ENCODE peak calls at places on chromosomes 12 and 14, in four cellular contexts. X is lower leg skin; O is activated naive CD8-positive, alpha-beta T cell treated with anti-CD3 and anti-CD28 coated beads, Interleukin-2, amount 50 U/mL, for 24 hours; T is non-pigmented ciliary epithelial cell. C is an unnamed sample.

GRCh38 chr14:104144911-104145825 is 6.8 kb downstream of the KIF26A start:
- DNase-seq in X (no peak), O (no peak), T (no peak), C (peak)

GRCh38 chr14:33692762-33693161 is 258.1 kb downstream of the EGLN3 start:
- DNase-seq in X (no peak), O (no peak), T (peak), C (no peak)

GRCh38 chr12:57430117-57430930 is 519 bp downstream of the R3HDM2 start:
- DNase-seq in X (peak), O (no peak), T (no peak), C (no peak)

GRCh38 chr14:60724080-60724618 is at the start of gene SIX4:
- DNase-seq in X (peak), O (peak), T (no peak), C (peak)

GRCh38 chr12:109687250-109687649 is 26.4 kb upstream of the FAM222A start:
- DNase-seq in X (no peak), O (no peak), T (no peak), C (no peak)

GRCh38 chr14:32977913-32978312 is 39.2 kb downstream of the NPAS3 start:
- DNase-seq in X (no peak), O (no peak), T (no peak), C (no peak)

GRCh38 chr14:58639842-58640484 is 2.2 kb downstream of the DACT1 start:
- DNase-seq in X (no peak), O (peak), T (peak), C (no peak)

GRCh38 chr12:132561784-132562156 is 48.6 kb downstream of the LRCOL1 start:
- DNase-seq in X (no peak), O (peak), T (no peak), C (peak)

GRCh38 chr14:103124501-103125001 is 1.3 kb downstream of the TNFAIP2 start:
- DNase-seq in X (no peak), O (no peak), T (no peak), C (no peak)

GRCh38 chr12:101567918-101568317 is 26.9 kb upstream of the MYBPC1 start:
- DNase-seq in X (no peak), O (no peak), T (no peak), C (no peak)